ENCODE peak calls at places on chromosomes 6 and 20, in four cellular contexts. One of them, this sample, is unnamed.
A peak's percentile ranks its signal among the peaks of the same experiment; 100 is the strongest.

GRCh38 chr6:151005896-151006632 is 140.6 kb downstream of the MTHFD1L start:
- DNase-seq in HepG2: no peak
- DNase-seq in SK-N-SH: no peak
- DNase-seq in K562: no peak
- DNase-seq in this sample: no peak

GRCh38 chr6:154157082-154157481 is 118.0 kb downstream of the OPRM1 start:
- DNase-seq in HepG2: no peak
- DNase-seq in SK-N-SH: no peak
- DNase-seq in K562: no peak
- DNase-seq in this sample: no peak

GRCh38 chr20:652611-653109 is 340 bp downstream of the SRXN1 start:
- DNase-seq in HepG2: no peak
- DNase-seq in SK-N-SH: no peak
- DNase-seq in K562: no peak
- DNase-seq in this sample: no peak

GRCh38 chr6:41914343-41914742 is 6.6 kb downstream of the MED20 start:
- DNase-seq in HepG2: no peak
- DNase-seq in SK-N-SH: no peak
- DNase-seq in K562: no peak
- DNase-seq in this sample: no peak

GRCh38 chr20:46894971-46895905 is 595 bp downstream of the EYA2 start:
- DNase-seq in HepG2: no peak
- DNase-seq in SK-N-SH: no peak
- DNase-seq in K562: no peak
- DNase-seq in this sample: peak; percentile 32

GRCh38 chr20:48051810-48052491 is 266.7 kb upstream of the SULF2 start:
- DNase-seq in HepG2: no peak
- DNase-seq in SK-N-SH: peak; percentile 69
- DNase-seq in K562: no peak
- DNase-seq in this sample: no peak

GRCh38 chr6:90409700-90410099 is 113.1 kb upstream of the BACH2 start:
- DNase-seq in HepG2: no peak
- DNase-seq in SK-N-SH: no peak
- DNase-seq in K562: no peak
- DNase-seq in this sample: no peak

GRCh38 chr6:160930547-160931377 is 60.8 kb upstream of the MAP3K4 start:
- DNase-seq in HepG2: peak; percentile 30
- DNase-seq in SK-N-SH: peak; percentile 86
- DNase-seq in K562: no peak
- DNase-seq in this sample: peak; percentile 77

GRCh38 chr6:16973545-16974386 is 128.1 kb upstream of the STMND1 start:
- DNase-seq in HepG2: no peak
- DNase-seq in SK-N-SH: no peak
- DNase-seq in K562: no peak
- DNase-seq in this sample: no peak

GRCh38 chr20:21377701-21378100 is 19.6 kb downstream of the NKX2-4 start:
- DNase-seq in HepG2: no peak
- DNase-seq in SK-N-SH: no peak
- DNase-seq in K562: no peak
- DNase-seq in this sample: no peak

GRCh38 chr6:100657678-100658330 is 193.1 kb upstream of the SIM1 start:
- DNase-seq in HepG2: no peak
- DNase-seq in SK-N-SH: no peak
- DNase-seq in K562: no peak
- DNase-seq in this sample: no peak

GRCh38 chr20:53597521-53598120 is 4.0 kb upstream of the ZNF217 start:
- DNase-seq in HepG2: no peak
- DNase-seq in SK-N-SH: no peak
- DNase-seq in K562: no peak
- DNase-seq in this sample: no peak

GRCh38 chr6:170403451-170403850 is 96.9 kb downstream of the FAM120B start:
- DNase-seq in HepG2: no peak
- DNase-seq in SK-N-SH: no peak
- DNase-seq in K562: no peak
- DNase-seq in this sample: peak; percentile 49

GRCh38 chr20:15061061-15061430 is 723.6 kb upstream of the FLRT3 start:
- DNase-seq in HepG2: peak; percentile 7
- DNase-seq in SK-N-SH: no peak
- DNase-seq in K562: no peak
- DNase-seq in this sample: no peak

GRCh38 chr20:64107736-64108457 is 532 bp upstream of the NPBWR2 start:
- DNase-seq in HepG2: no peak
- DNase-seq in SK-N-SH: no peak
- DNase-seq in K562: no peak
- DNase-seq in this sample: peak; percentile 9

GRCh38 chr20:1012359-1013168 is 10.5 kb upstream of the RSPO4 start:
- DNase-seq in HepG2: no peak
- DNase-seq in SK-N-SH: no peak
- DNase-seq in K562: no peak
- DNase-seq in this sample: no peak

DNA sequence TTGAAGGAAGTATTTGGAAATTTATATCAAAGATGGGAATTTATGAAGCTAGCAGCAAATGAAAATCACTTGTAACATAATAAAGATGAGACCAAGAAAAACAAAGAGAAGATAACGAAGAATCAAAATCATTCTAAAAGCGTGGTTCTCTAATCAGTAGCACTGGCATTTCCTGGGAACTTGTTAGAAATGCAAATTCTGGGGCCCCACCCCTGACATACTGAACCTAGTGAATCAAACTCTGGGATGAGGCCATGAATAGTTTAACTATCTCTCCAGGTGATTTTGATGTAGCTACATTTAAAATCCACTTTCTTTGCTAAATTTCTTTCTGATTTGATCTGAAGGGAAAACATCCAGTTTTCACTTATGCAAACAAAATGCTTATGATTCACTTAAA is 1075.6 kb downstream of the HACE1 start:
- DNase-seq in HepG2: no peak
- DNase-seq in SK-N-SH: no peak
- DNase-seq in K562: no peak
- DNase-seq in this sample: peak; percentile 16
- TF ChIP-seq FOXJ3 in HepG2: no peak
- TF ChIP-seq FOXJ3 in SK-N-SH: no peak
- TF ChIP-seq FOXJ3 in K562: no peak
- TF ChIP-seq FOXJ3 in this sample: no peak

GRCh38 chr6:2476376-2476775 is 231.0 kb upstream of the GMDS start:
- DNase-seq in HepG2: no peak
- DNase-seq in SK-N-SH: no peak
- DNase-seq in K562: no peak
- DNase-seq in this sample: no peak
- TF ChIP-seq MAX in HepG2: no peak
- TF ChIP-seq MAX in SK-N-SH: no peak
- TF ChIP-seq MAX in K562: no peak
- TF ChIP-seq MAX in this sample: no peak

GRCh38 chr6:165233089-165233488 is 76.3 kb downstream of the C6orf118 start:
- DNase-seq in HepG2: no peak
- DNase-seq in SK-N-SH: no peak
- DNase-seq in K562: no peak
- DNase-seq in this sample: no peak

GRCh38 chr6:165232277-165232654 is 77.1 kb downstream of the C6orf118 start:
- DNase-seq in HepG2: no peak
- DNase-seq in SK-N-SH: no peak
- DNase-seq in K562: no peak
- DNase-seq in this sample: no peak

GRCh38 chr6:165231177-165231576 is 78.2 kb downstream of the C6orf118 start:
- DNase-seq in HepG2: no peak
- DNase-seq in SK-N-SH: no peak
- DNase-seq in K562: no peak
- DNase-seq in this sample: no peak

GRCh38 chr6:165229216-165229615 is 80.2 kb downstream of the C6orf118 start:
- DNase-seq in HepG2: no peak
- DNase-seq in SK-N-SH: no peak
- DNase-seq in K562: no peak
- DNase-seq in this sample: no peak

GRCh38 chr6:165231581-165232276 is 77.7 kb downstream of the C6orf118 start:
- DNase-seq in HepG2: no peak
- DNase-seq in SK-N-SH: peak; percentile 37
- DNase-seq in K562: no peak
- DNase-seq in this sample: peak; percentile 15
- TF ChIP-seq FOXJ3 in HepG2: no peak
- TF ChIP-seq FOXJ3 in SK-N-SH: no peak
- TF ChIP-seq FOXJ3 in K562: no peak
- TF ChIP-seq FOXJ3 in this sample: no peak

GRCh38 chr6:128929869-128930268 is 46.9 kb downstream of the LAMA2 start:
- DNase-seq in HepG2: no peak
- DNase-seq in SK-N-SH: peak; percentile 5
- DNase-seq in K562: no peak
- DNase-seq in this sample: no peak

DNA sequence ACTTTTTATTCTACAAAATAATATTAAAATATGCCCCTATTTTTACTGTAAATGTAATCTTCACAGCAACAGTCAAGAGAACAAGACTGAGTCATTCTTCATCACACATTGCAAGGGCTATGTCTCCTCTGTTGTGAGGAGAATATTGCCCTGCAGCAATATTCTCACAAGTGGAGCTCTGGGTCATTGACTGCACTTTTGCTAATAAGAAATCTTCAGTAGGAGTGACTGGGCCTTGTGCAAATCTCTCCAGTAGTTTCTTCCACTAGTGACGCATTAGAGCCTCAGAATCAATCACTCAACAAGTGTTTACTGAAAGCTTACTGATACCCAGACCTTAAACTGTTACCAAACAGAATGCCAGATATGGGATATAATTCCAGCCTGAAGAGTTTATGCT is 49.1 kb downstream of the LAMA2 start:
- DNase-seq in HepG2: no peak
- DNase-seq in SK-N-SH: no peak
- DNase-seq in K562: no peak
- DNase-seq in this sample: no peak
- TF ChIP-seq MAX in HepG2: no peak
- TF ChIP-seq MAX in SK-N-SH: no peak
- TF ChIP-seq MAX in K562: no peak
- TF ChIP-seq MAX in this sample: no peak

GRCh38 chr6:166492092-166492491 is 94.4 kb downstream of the RAMACL start:
- DNase-seq in HepG2: no peak
- DNase-seq in SK-N-SH: no peak
- DNase-seq in K562: no peak
- DNase-seq in this sample: no peak

GRCh38 chr6:166495487-166496314 is 90.8 kb downstream of the RAMACL start:
- DNase-seq in HepG2: no peak
- DNase-seq in SK-N-SH: no peak
- DNase-seq in K562: no peak
- DNase-seq in this sample: no peak

GRCh38 chr6:166494757-166495486 is 91.6 kb downstream of the RAMACL start:
- DNase-seq in HepG2: no peak
- DNase-seq in SK-N-SH: no peak
- DNase-seq in K562: peak; percentile 31
- DNase-seq in this sample: no peak

GRCh38 chr6:166493427-166494100 is 92.9 kb downstream of the RAMACL start:
- DNase-seq in HepG2: no peak
- DNase-seq in SK-N-SH: no peak
- DNase-seq in K562: no peak
- DNase-seq in this sample: no peak

DNA sequence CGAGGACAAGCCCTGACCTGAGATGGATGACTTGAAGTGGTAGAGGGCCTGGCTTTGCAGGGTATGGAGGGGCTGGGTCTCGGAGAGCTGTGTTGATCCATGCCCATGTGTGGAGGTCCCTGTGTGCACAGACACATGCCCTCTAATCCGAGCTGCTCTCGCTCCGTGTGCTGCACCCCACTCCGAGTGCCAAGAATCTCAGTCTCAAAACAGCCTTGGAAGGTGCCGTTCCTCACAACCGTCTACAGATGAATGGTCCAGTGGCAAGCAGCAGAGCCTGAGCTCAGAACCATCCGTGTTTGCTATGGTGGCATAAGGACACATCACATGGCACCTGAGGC is 92.4 kb downstream of the RAMACL start:
- DNase-seq in HepG2: no peak
- DNase-seq in SK-N-SH: no peak
- DNase-seq in K562: no peak
- DNase-seq in this sample: no peak
- TF ChIP-seq FOXJ3 in HepG2: no peak
- TF ChIP-seq FOXJ3 in SK-N-SH: no peak
- TF ChIP-seq FOXJ3 in K562: no peak
- TF ChIP-seq FOXJ3 in this sample: no peak

DNA sequence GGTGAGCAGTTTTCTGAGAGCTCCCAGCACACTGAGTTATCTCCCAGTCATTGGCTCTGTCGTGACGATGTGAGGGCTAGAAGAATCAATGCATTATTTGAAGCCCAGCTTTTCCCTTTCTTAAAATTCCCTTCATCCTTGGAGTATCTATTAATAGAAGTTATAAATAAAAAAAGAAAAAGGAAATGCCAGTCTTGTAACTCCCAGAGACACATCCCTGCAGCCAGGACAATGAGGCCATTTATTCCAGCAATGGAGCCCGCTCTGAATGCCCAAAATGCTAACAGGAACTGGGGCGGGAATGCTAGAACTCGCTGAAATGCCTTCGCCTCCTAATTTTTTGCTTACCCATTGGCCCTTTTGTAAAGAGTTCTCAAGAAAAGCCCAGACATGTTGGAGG is 305.8 kb downstream of the TFAP2C start:
- DNase-seq in HepG2: no peak
- DNase-seq in SK-N-SH: no peak
- DNase-seq in K562: no peak
- DNase-seq in this sample: no peak
- TF ChIP-seq MAX in HepG2: no peak
- TF ChIP-seq MAX in SK-N-SH: no peak
- TF ChIP-seq MAX in K562: no peak
- TF ChIP-seq MAX in this sample: no peak

DNA sequence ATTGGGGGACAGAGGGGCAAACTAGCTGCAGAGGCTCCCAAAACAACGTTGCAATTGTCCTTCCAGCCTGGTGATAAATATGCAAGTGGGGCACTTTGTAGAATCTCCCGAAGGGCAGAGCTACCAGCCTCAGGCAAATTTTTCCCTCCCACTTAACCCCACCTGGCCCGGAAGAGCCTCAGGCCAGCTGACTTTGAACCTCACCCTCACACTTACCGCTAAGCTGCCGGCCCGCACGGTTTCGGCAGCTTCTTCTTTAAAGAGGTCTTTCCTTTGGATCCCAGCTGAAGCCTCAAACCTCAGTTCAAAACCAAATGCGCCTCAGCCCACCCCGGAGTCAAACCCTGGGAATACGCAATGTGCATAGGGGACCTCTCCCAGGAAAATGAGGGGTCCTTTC is 2.5 kb downstream of the OVOL2 start:
- DNase-seq in HepG2: no peak
- DNase-seq in SK-N-SH: no peak
- DNase-seq in K562: no peak
- DNase-seq in this sample: peak; percentile 19
- TF ChIP-seq FOXJ3 in HepG2: no peak
- TF ChIP-seq FOXJ3 in SK-N-SH: no peak
- TF ChIP-seq FOXJ3 in K562: no peak
- TF ChIP-seq FOXJ3 in this sample: no peak

This sample was measured in WTC11.